ENCODE peak calls at places on chromosomes 6 and 20, in seven cellular contexts. M is H9, T is neuronal stem cell, Y is IMR-90, G is mesendoderm, I is trophoblast cell, A is H1. E is an unnamed sample.

GRCh38 chr6:56693246-56693607 is 50.5 kb upstream of the DST start:
- DNase-seq in M (no peak), T (no peak), Y (peak; percentile 87), G (no peak), I (peak; percentile 55), A (no peak), E (peak; percentile 94)

GRCh38 chr6:15872252-15873103 is 209.7 kb upstream of the DTNBP1 start:
- DNase-seq in M (no peak), T (no peak), Y (no peak), G (no peak), I (no peak), A (no peak), E (peak; percentile 93)

GRCh38 chr6:118495639-118496296 is 52.3 kb upstream of the PLN start:
- DNase-seq in M (no peak), T (no peak), Y (peak; percentile 70), G (no peak), I (no peak), A (no peak), E (peak; percentile 6)

GRCh38 chr6:150541587-150541986 is 58.1 kb upstream of the PLEKHG1 start:
- DNase-seq in M (no peak), T (no peak), Y (no peak), G (no peak), I (no peak), A (no peak), E (no peak)

GRCh38 chr20:5612476-5613291 is 137.5 kb upstream of the SHLD1 start:
- DNase-seq in M (no peak), T (no peak), Y (peak; percentile 85), G (no peak), I (no peak), A (no peak), E (peak; percentile 46)

GRCh38 chr20:41572010-41572572 is 46.1 kb downstream of the CHD6 start:
- DNase-seq in M (no peak), T (no peak), Y (no peak), G (no peak), I (no peak), A (no peak), E (no peak)

GRCh38 chr6:154937306-154938244 is 57.5 kb upstream of the TIAM2 start:
- DNase-seq in M (peak; percentile 47), T (no peak), Y (peak; percentile 77), G (peak; percentile 50), I (no peak), A (no peak), E (peak; percentile 13)

GRCh38 chr6:12957321-12958051 is 240.9 kb downstream of the PHACTR1 start:
- DNase-seq in M (peak; percentile 52), T (no peak), Y (peak; percentile 13), G (peak; percentile 47), I (no peak), A (peak; percentile 57), E (peak; percentile 90)

GRCh38 chr6:20325641-20326421 is 75.8 kb upstream of the E2F3 start:
- DNase-seq in M (no peak), T (no peak), Y (peak; percentile 49), G (no peak), I (no peak), A (no peak), E (peak; percentile 20)

GRCh38 chr20:32641464-32641863 is 32.3 kb downstream of the C20orf203 start:
- DNase-seq in M (no peak), T (no peak), Y (no peak), G (no peak), I (no peak), A (no peak), E (no peak)

GRCh38 chr20:45229264-45230056 is 8.3 kb downstream of the SEMG2 start:
- DNase-seq in M (peak; percentile 87), T (no peak), Y (no peak), G (peak; percentile 72), I (peak; percentile 12), A (peak; percentile 96), E (no peak)

GRCh38 chr6:153162172-153162571 is 31.1 kb upstream of the RGS17 start:
- DNase-seq in M (no peak), T (no peak), Y (peak; percentile 67), G (no peak), I (no peak), A (no peak), E (peak; percentile 46)

GRCh38 chr20:52981051-52981450 is 8.9 kb downstream of the TSHZ2 start:
- DNase-seq in M (no peak), T (no peak), Y (no peak), G (no peak), I (no peak), A (no peak), E (no peak)

GRCh38 chr6:33147807-33148666 is 44.2 kb downstream of the COL11A2 start:
- DNase-seq in M (no peak), T (peak; percentile 43), Y (peak; percentile 58), G (peak; percentile 60), I (peak; percentile 15), A (no peak), E (peak; percentile 60)

GRCh38 chr6:128284128-128284527 is 236.3 kb downstream of the PTPRK start:
- DNase-seq in M (no peak), T (no peak), Y (no peak), G (peak; percentile 80), I (no peak), A (no peak), E (no peak)

GRCh38 chr6:151054304-151054703 is 185.5 kb upstream of the AKAP12 start:
- DNase-seq in M (no peak), T (no peak), Y (peak; percentile 62), G (no peak), I (no peak), A (no peak), E (peak; percentile 52)

GRCh38 chr20:2804921-2805681 is 4.7 kb upstream of the CPXM1 start:
- DNase-seq in M (peak; percentile 47), T (no peak), Y (no peak), G (no peak), I (peak; percentile 75), A (peak; percentile 72), E (peak; percentile 22)

GRCh38 chr20:38114353-38114791 is 50.7 kb downstream of the TGM2 start:
- DNase-seq in M (no peak), T (no peak), Y (peak; percentile 67), G (no peak), I (no peak), A (peak; percentile 22), E (peak; percentile 68)

GRCh38 chr6:127347188-127347587 is 3.8 kb upstream of the ECHDC1 start:
- DNase-seq in M (no peak), T (no peak), Y (no peak), G (no peak), I (no peak), A (no peak), E (peak; percentile 50)

GRCh38 chr6:167394820-167395219 is 69.9 kb downstream of the TTLL2 start:
- DNase-seq in M (no peak), T (no peak), Y (no peak), G (no peak), I (no peak), A (no peak), E (no peak)

GRCh38 chr6:90610671-90611542 is 24.0 kb upstream of the MAP3K7 start:
- DNase-seq in M (peak; percentile 75), T (peak; percentile 46), Y (peak; percentile 4), G (peak; percentile 82), I (no peak), A (peak; percentile 77), E (peak; percentile 37)

GRCh38 chr6:52293067-52293466 is 8.5 kb upstream of the MCM3 start:
- DNase-seq in M (no peak), T (no peak), Y (no peak), G (no peak), I (no peak), A (no peak), E (no peak)

GRCh38 chr20:47487175-47487917 is 14.3 kb upstream of the NCOA3 start:
- DNase-seq in M (no peak), T (no peak), Y (peak; percentile 25), G (no peak), I (no peak), A (no peak), E (peak; percentile 14)

GRCh38 chr6:35599761-35600658 is 87.3 kb upstream of the TULP1 start:
- DNase-seq in M (no peak), T (no peak), Y (peak; percentile 48), G (no peak), I (no peak), A (no peak), E (no peak)

GRCh38 chr20:36462440-36463211 is 78.7 kb upstream of the MYL9 start:
- DNase-seq in M (no peak), T (no peak), Y (peak; percentile 60), G (no peak), I (no peak), A (peak; percentile 60), E (peak; percentile 52)

GRCh38 chr6:134249759-134250602 is 67.9 kb downstream of the SGK1 start:
- DNase-seq in M (no peak), T (no peak), Y (peak; percentile 75), G (no peak), I (no peak), A (no peak), E (peak; percentile 43)

GRCh38 chr6:122712093-122712863 is 67.2 kb upstream of the FABP7 start:
- DNase-seq in M (no peak), T (no peak), Y (peak; percentile 62), G (no peak), I (no peak), A (no peak), E (peak; percentile 57)

DNA sequence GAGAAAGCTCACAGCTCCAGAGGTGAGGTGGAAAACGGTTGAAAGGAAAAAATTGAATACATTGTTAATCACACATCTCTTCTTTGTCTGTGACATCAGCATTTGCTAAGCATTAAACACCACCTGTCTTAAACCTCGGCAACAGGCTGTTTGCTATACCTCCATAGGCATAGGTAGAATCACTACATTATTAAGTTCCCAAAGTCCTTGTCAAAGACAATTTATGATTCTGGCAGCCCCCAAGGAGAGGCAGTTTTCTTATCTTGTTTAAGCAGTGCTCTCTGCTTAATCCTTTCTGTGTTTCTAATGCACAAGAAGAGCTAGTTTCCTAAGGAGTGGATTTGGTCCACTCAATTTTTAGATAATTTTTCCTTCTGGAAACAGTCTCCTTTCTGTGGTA is 249.7 kb downstream of the NKAIN2 start:
- DNase-seq in M (no peak), T (no peak), Y (no peak), G (no peak), I (no peak), A (no peak), E (no peak)
- H4K8ac ChIP-seq in M (no peak overlapping the region), T (no peak overlapping the region), Y (no peak overlapping the region), G (no peak overlapping the region), I (no peak overlapping the region), A (no peak overlapping the region), E (no peak overlapping the region)

GRCh38 chr6:87628881-87629280 is 38.9 kb downstream of the ORC3 start:
- DNase-seq in M (no peak), T (no peak), Y (peak; percentile 31), G (no peak), I (no peak), A (no peak), E (no peak)
- H4K8ac ChIP-seq in M (no peak overlapping the region), T (no peak overlapping the region), Y (no peak overlapping the region), G (no peak overlapping the region), I (no peak overlapping the region), A (no peak overlapping the region), E (no peak overlapping the region)

DNA sequence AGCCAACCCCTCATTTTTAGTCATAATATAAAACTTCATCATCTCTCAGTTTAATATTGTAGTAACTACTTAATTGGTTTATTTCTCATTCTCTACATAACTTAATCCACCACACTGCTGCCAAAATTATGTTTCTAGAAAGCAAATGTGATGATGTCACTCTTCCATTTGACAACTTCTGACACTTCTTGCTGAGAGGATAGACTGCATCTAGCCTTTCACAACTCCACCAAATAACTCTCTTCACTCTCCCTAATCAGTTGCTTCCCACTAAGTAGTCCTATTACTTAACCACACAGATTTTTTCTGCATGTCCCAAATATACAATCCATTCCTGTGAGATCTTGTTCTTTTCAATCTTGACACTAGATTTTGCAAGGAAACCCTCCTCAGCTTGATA is 951.3 kb downstream of the EPHA7 start:
- DNase-seq in M (no peak), T (no peak), Y (no peak), G (no peak), I (no peak), A (no peak), E (peak; percentile 32)
- H4K8ac ChIP-seq in M (no peak overlapping the region), T (no peak overlapping the region), Y (no peak overlapping the region), G (no peak overlapping the region), I (no peak overlapping the region), A (no peak overlapping the region), E (no peak overlapping the region)

GRCh38 chr6:157248264-157248663 is 75.1 kb downstream of the TMEM242 start:
- DNase-seq in M (no peak), T (no peak), Y (no peak), G (no peak), I (no peak), A (no peak), E (no peak)
- H4K8ac ChIP-seq in M (no peak overlapping the region), T (no peak overlapping the region), Y (no peak overlapping the region), G (no peak overlapping the region), I (no peak overlapping the region), A (no peak overlapping the region), E (no peak overlapping the region)

E was measured in mesenchymal stem cell.